ENCODE peak calls at places on chromosomes 16 and 17, in four cellular contexts. R, Q, E and N are unnamed samples.

GRCh38 chr17:59671386-59671785 is 35.8 kb downstream of the PTRH2 start:
- DNase-seq in Q (no peak), R (no peak), E (no peak), N (no peak)

GRCh38 chr17:64187093-64187895 is 57.4 kb upstream of the ERN1 start:
- DNase-seq in E (no peak), R (no peak), Q (no peak), N (no peak)

GRCh38 chr16:3963886-3964685 is 83.6 kb upstream of the CREBBP start:
- DNase-seq in R (no peak), Q (no peak), E (no peak), N (no peak)

GRCh38 chr17:9517396-9517795 is 58.2 kb downstream of the STX8 start:
- DNase-seq in R (no peak), E (no peak), Q (no peak), N (no peak)

GRCh38 chr16:85479972-85480726 is 133.0 kb upstream of the GSE1 start:
- DNase-seq in E (no peak), Q (no peak), R (peak), N (no peak)

GRCh38 chr17:63945851-63946439 is 13.8 kb upstream of the CD79B start:
- DNase-seq in Q (no peak), R (peak), E (no peak), N (no peak)

GRCh38 chr17:7932949-7933348 is 943 bp downstream of the CNTROB start:
- DNase-seq in Q (peak), E (peak), R (peak), N (no peak)

GRCh38 chr16:57277586-57277985 is 6.9 kb downstream of the PLLP start:
- DNase-seq in R (no peak), E (peak), Q (peak), N (no peak)

GRCh38 chr17:64661981-64662773 is at the start of gene SMURF2:
- DNase-seq in Q (peak), R (peak), E (peak), N (no peak)

GRCh38 chr17:40399185-40399584 is 18.5 kb downstream of the TOP2A start:
- DNase-seq in R (no peak), Q (peak), E (peak), N (no peak)

GRCh38 chr17:66829883-66830282 is 5.0 kb upstream of the CACNG5 start:
- DNase-seq in R (no peak), Q (no peak), E (no peak), N (no peak)

GRCh38 chr17:29726721-29727252 is 104.1 kb upstream of the CORO6 start:
- DNase-seq in E (peak), Q (no peak), R (no peak), N (no peak)

GRCh38 chr17:4232168-4232813 is 31.5 kb downstream of the ANKFY1 start:
- DNase-seq in Q (peak), R (no peak), E (peak), N (no peak)

GRCh38 chr16:81560979-81561657 is 116.5 kb downstream of the CMIP start:
- DNase-seq in E (no peak), Q (peak), R (no peak), N (no peak)

GRCh38 chr17:44672479-44673093 is 16.3 kb downstream of the MEIOC start:
- DNase-seq in Q (peak), R (no peak), E (peak), N (no peak)

GRCh38 chr16:77289331-77289809 is 90.2 kb downstream of the SYCE1L start:
- DNase-seq in Q (peak), E (peak), R (no peak), N (no peak)

GRCh38 chr16:85464342-85465305 is 148.5 kb upstream of the GSE1 start:
- DNase-seq in R (no peak), Q (no peak), E (no peak), N (no peak)

GRCh38 chr16:66224636-66225035 is 141.9 kb upstream of the CDH5 start:
- DNase-seq in R (no peak), Q (no peak), E (no peak), N (no peak)

GRCh38 chr16:69924041-69924775 is 26.9 kb upstream of the CLEC18A start:
- DNase-seq in Q (no peak), E (no peak), R (peak), N (no peak)

GRCh38 chr16:67758006-67758405 is 38.9 kb upstream of the GFOD2 start:
- DNase-seq in Q (no peak), E (no peak), R (no peak), N (no peak)

GRCh38 chr17:80864751-80865150 is 126.9 kb upstream of the CHMP6 start:
- DNase-seq in Q (no peak), E (no peak), R (no peak), N (no peak)

DNA sequence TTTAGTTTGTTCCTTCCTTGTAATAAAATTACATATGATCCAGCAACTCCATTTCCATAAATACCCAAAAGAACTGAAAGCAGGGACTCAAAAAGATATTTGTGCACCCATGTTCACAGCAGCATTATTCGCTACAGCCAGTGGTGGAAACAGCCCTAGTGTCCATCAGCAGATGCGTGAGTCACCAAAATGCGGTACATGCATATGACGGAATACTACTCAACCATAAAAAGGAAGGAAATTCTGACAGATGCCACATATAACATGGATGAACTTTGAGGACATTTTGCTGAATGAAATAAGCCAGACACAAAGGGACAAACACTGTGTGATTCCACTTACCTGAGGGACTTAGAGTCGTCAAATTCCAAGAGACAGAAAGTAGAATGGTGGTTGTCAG is 9.1 kb upstream of the SLC47A2 start:
- DNase-seq in R (no peak), E (no peak), Q (no peak), N (no peak)
- TF ChIP-seq CTCF in R (no peak), E (no peak), Q (no peak), N (no peak)

DNA sequence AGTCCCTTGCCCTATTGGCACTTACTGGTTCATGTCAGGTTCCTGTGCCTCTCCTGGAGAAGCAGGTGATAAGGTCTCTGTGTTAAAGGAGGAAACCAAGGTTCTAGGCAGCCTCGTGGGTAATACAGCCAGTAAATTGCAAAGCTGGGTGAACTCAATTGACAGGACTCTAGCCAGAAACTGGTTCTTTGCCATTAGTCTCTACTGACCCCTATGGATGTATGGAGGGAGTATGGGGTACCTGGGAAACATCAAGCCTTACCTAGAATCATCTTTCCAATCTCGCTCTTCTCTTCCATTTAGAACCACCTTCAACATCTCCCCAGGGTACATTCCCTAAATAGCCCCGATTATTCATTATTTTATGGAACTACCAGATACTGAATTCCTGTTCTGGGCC is 169.3 kb downstream of the CDH13 start:
- DNase-seq in R (no peak), Q (no peak), E (no peak), N (no peak)
- TF ChIP-seq CTCF in R (peak), Q (no peak), E (no peak), N (peak)

DNA sequence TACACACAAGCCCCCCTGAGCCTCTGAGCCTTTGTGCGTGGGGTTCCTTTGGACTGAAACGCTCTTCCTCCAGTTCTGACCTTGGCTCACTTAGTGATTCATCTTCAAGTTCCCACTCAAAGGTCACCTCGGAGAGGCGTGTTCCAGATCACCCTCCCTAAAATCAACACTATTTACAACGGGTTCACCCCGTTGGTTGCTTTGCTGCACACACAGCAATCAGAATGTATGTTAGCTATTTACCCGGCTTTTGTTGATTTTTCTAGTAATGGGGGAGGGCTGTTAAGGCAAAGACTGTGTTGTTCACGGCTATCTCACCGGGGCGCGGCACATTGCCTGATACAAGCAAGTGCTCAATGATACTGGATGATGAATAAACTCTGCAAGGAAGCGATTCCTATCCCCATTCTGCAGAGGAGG is 977 bp downstream of the NAGPA start:
- DNase-seq in E (no peak), Q (no peak), R (peak), N (no peak)
- TF ChIP-seq CTCF in E (no peak), Q (no peak), R (no peak), N (no peak)

GRCh38 chr17:46977348-46977747 is 1.7 kb downstream of the RPRML start:
- DNase-seq in R (no peak), E (no peak), Q (peak), N (no peak)
- TF ChIP-seq CTCF in R (no peak), E (peak), Q (no peak), N (no peak)

GRCh38 chr16:26569793-26570192 is 496.9 kb upstream of the C16orf82 start:
- DNase-seq in R (no peak), Q (no peak), E (no peak), N (no peak)
- TF ChIP-seq CTCF in R (no peak), Q (no peak), E (no peak), N (peak)

GRCh38 chr16:50292566-50292948 is 26.2 kb downstream of the ADCY7 start:
- DNase-seq in E (no peak), Q (no peak), R (no peak), N (no peak)
- TF ChIP-seq CTCF in E (no peak), Q (no peak), R (no peak), N (no peak)

GRCh38 chr17:75516255-75516618 is at the start of gene TSEN54:
- DNase-seq in R (peak), Q (peak), E (peak), N (peak)
- TF ChIP-seq CTCF in R (no peak), Q (no peak), E (no peak), N (no peak)

GRCh38 chr17:2337811-2338657 is 733 bp downstream of the SGSM2 start:
- DNase-seq in E (peak), Q (peak), R (peak), N (no peak)
- TF ChIP-seq CTCF in E (no peak), Q (no peak), R (no peak), N (no peak)

GRCh38 chr16:82855471-82855870 is 228.7 kb downstream of the CDH13 start:
- DNase-seq in E (peak), Q (no peak), R (no peak), N (no peak)

GRCh38 chr16:82852388-82852998 is 225.7 kb downstream of the CDH13 start:
- DNase-seq in R (no peak), E (peak), Q (no peak), N (no peak)

GRCh38 chr16:82859638-82860037 is 232.9 kb downstream of the CDH13 start:
- DNase-seq in Q (no peak), E (no peak), R (no peak), N (no peak)

GRCh38 chr16:82862057-82862456 is 235.3 kb downstream of the CDH13 start:
- DNase-seq in E (no peak), Q (no peak), R (no peak), N (no peak)

DNA sequence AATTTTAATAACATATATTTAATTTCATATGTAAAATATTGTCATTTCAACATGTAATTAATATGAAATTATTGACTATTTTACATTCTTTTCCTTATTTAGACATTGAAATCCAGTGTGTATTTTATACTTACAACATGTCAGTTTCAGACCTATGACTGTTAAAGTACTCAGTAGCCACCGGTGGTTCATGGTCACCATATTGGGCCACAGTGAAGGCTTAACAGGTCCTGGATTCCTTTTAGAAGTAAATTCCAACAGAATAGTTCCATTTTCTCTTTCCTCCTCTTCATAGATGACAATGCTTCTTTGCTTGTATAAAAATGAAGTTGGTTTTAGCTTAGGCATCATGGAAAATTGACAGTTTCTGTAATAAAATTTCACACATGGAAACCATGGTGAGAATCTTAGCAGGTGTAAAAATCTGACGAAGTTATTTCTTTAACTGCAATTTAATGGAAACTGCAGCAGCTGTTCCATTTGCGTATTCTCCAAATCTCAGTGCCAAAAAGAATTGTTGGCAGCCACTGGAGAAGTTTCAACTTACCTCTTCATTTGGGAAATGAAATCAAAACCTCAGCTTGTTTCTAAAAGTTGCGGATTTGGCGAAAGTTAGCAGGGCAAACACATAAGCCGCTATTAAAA is 231.0 kb downstream of the CDH13 start:
- DNase-seq in E (no peak), R (no peak), Q (no peak), N (no peak)
- TF ChIP-seq CTCF in E (no peak), R (no peak), Q (no peak), N (no peak)